ENCODE peak calls at places on chromosomes 11 and 22, in four cellular contexts. U is H1, E is K562, I is HepG2. C is an unnamed sample.
A peak's percentile ranks its signal among the peaks of the same experiment; 100 is the strongest.

GRCh38 chr11:62055970-62056369 is 67.8 kb upstream of the INCENP start:
- DNase-seq in U (no peak), E (no peak), I (no peak), C (no peak)

GRCh38 chr11:115548878-115549528 is 44.8 kb upstream of the CADM1 start:
- DNase-seq in U (peak; percentile 79), E (no peak), I (peak; percentile 95), C (no peak)

GRCh38 chr11:69002743-69003231 is 10.3 kb downstream of the MRGPRF start:
- DNase-seq in U (no peak), E (no peak), I (no peak), C (no peak)

GRCh38 chr11:111531687-111532364 is 8.7 kb upstream of the LAYN start:
- DNase-seq in U (no peak), E (no peak), I (no peak), C (peak; percentile 95)

GRCh38 chr22:50298937-50299656 is 8.3 kb downstream of the PLXNB2 start:
- DNase-seq in U (no peak), E (peak; percentile 31), I (no peak), C (peak; percentile 11)

GRCh38 chr22:28341001-28341400 is 338.6 kb downstream of the TTC28 start:
- DNase-seq in U (no peak), E (no peak), I (no peak), C (peak; percentile 12)

GRCh38 chr11:39236916-39237315 is 2222.5 kb downstream of the LRRC4C start:
- DNase-seq in U (no peak), E (no peak), I (no peak), C (no peak)

GRCh38 chr22:50299724-50300619 is 7.5 kb downstream of the PLXNB2 start:
- DNase-seq in U (peak; percentile 59), E (peak; percentile 24), I (no peak), C (no peak)

GRCh38 chr11:108592591-108593213 is 866 bp downstream of the EXPH5 start:
- DNase-seq in U (no peak), E (peak; percentile 62), I (no peak), C (no peak)

GRCh38 chr11:5364214-5364613 is 12.9 kb downstream of the OR51B6 start:
- DNase-seq in U (no peak), E (no peak), I (no peak), C (peak; percentile 96)

GRCh38 chr11:82988936-82989627 is 82.6 kb downstream of the RAB30 start:
- DNase-seq in U (no peak), E (peak; percentile 47), I (peak; percentile 96), C (peak; percentile 33)

GRCh38 chr11:46649180-46649738 is 31.9 kb downstream of the ATG13 start:
- DNase-seq in U (no peak), E (no peak), I (peak; percentile 37), C (peak; percentile 97)

GRCh38 chr22:35629406-35630234 is 12.5 kb upstream of the MB start:
- DNase-seq in U (peak; percentile 60), E (peak; percentile 26), I (no peak), C (peak; percentile 98)

GRCh38 chr11:126446581-126446980 is 91.1 kb downstream of the ST3GAL4 start:
- DNase-seq in U (no peak), E (no peak), I (no peak), C (no peak)

GRCh38 chr22:38176170-38176741 is 5.4 kb downstream of the PLA2G6 start:
- DNase-seq in U (no peak), E (no peak), I (no peak), C (peak; percentile 98)

GRCh38 chr22:29901354-29901753 is 18.4 kb downstream of the MTMR3 start:
- DNase-seq in U (no peak), E (no peak), I (no peak), C (no peak)

GRCh38 chr11:11842426-11843008 is 745 bp downstream of the USP47 start:
- DNase-seq in U (no peak), E (peak; percentile 18), I (peak; percentile 75), C (peak; percentile 86)

GRCh38 chr11:14357843-14358728 is 897 bp downstream of the RRAS2 start:
- DNase-seq in U (no peak), E (peak; percentile 75), I (peak; percentile 66), C (peak; percentile 54)

GRCh38 chr11:119885067-119885466 is 156.1 kb upstream of the NECTIN1 start:
- DNase-seq in U (no peak), E (no peak), I (no peak), C (no peak)
- TF ChIP-seq MAFK in U (no peak), E (no peak), I (no peak), C (no peak)

GRCh38 chr22:46774456-46775363 is 12.3 kb downstream of the TBC1D22A start:
- DNase-seq in U (no peak), E (no peak), I (no peak), C (no peak)
- H3K9ac ChIP-seq in U (no peak overlapping the region), E (no peak overlapping the region), I (peak overlapping the region; percentile 79), C (no peak overlapping the region)

GRCh38 chr11:65083834-65084597 is at the start of the genes CDCA5 and ZFPL1:
- DNase-seq in U (peak; percentile 70), E (peak; percentile 97), I (peak; percentile 91), C (peak; percentile 94)

GRCh38 chr11:65078151-65078550 is 5.7 kb downstream of the CDCA5 start:
- DNase-seq in U (no peak), E (peak; percentile 66), I (peak; percentile 49), C (peak; percentile 17)

GRCh38 chr11:65083134-65083833 is 556 bp downstream of the CDCA5 start:
- DNase-seq in U (no peak), E (peak; percentile 48), I (no peak), C (no peak)

GRCh38 chr11:65077466-65077865 is 6.4 kb downstream of the CDCA5 start:
- DNase-seq in U (no peak), E (no peak), I (no peak), C (peak; percentile 31)

GRCh38 chr11:65078786-65079342 is 5.0 kb downstream of the CDCA5 start:
- DNase-seq in U (no peak), E (no peak), I (no peak), C (no peak)
- TF ChIP-seq USF2 in U (no peak), E (no peak), I (no peak), C (no peak)

GRCh38 chr11:94314064-94314463 is 9.7 kb downstream of the IZUMO1R start:
- DNase-seq in U (no peak), E (no peak), I (no peak), C (no peak)

GRCh38 chr11:94309757-94310156 is 5.4 kb downstream of the IZUMO1R start:
- DNase-seq in U (no peak), E (no peak), I (no peak), C (no peak)

GRCh38 chr11:94310191-94310875 is 6.0 kb downstream of the IZUMO1R start:
- DNase-seq in U (no peak), E (no peak), I (no peak), C (no peak)

GRCh38 chr11:94312339-94312738 is 8.0 kb downstream of the IZUMO1R start:
- DNase-seq in U (no peak), E (no peak), I (no peak), C (no peak)

GRCh38 chr11:94315664-94316063 is 11.3 kb downstream of the IZUMO1R start:
- DNase-seq in U (no peak), E (no peak), I (no peak), C (peak; percentile 36)
- TF ChIP-seq MAFK in U (no peak), E (no peak), I (no peak), C (no peak)

GRCh38 chr11:34349882-34350281 is 7.9 kb downstream of the ABTB2 start:
- DNase-seq in U (no peak), E (no peak), I (no peak), C (peak; percentile 24)
- H3K9ac ChIP-seq in U (no peak overlapping the region), E (no peak overlapping the region), I (no peak overlapping the region), C (no peak overlapping the region)

GRCh38 chr11:65538232-65538914 is 13.5 kb downstream of the SCYL1 start:
- DNase-seq in U (no peak), E (no peak), I (no peak), C (no peak)

GRCh38 chr11:65537620-65538231 is 12.8 kb downstream of the SCYL1 start:
- DNase-seq in U (no peak), E (no peak), I (no peak), C (no peak)

GRCh38 chr11:65537296-65537597 is 12.4 kb downstream of the SCYL1 start:
- DNase-seq in U (no peak), E (no peak), I (no peak), C (no peak)

GRCh38 chr11:65535102-65535501 is 10.2 kb downstream of the SCYL1 start:
- DNase-seq in U (no peak), E (no peak), I (no peak), C (no peak)

DNA sequence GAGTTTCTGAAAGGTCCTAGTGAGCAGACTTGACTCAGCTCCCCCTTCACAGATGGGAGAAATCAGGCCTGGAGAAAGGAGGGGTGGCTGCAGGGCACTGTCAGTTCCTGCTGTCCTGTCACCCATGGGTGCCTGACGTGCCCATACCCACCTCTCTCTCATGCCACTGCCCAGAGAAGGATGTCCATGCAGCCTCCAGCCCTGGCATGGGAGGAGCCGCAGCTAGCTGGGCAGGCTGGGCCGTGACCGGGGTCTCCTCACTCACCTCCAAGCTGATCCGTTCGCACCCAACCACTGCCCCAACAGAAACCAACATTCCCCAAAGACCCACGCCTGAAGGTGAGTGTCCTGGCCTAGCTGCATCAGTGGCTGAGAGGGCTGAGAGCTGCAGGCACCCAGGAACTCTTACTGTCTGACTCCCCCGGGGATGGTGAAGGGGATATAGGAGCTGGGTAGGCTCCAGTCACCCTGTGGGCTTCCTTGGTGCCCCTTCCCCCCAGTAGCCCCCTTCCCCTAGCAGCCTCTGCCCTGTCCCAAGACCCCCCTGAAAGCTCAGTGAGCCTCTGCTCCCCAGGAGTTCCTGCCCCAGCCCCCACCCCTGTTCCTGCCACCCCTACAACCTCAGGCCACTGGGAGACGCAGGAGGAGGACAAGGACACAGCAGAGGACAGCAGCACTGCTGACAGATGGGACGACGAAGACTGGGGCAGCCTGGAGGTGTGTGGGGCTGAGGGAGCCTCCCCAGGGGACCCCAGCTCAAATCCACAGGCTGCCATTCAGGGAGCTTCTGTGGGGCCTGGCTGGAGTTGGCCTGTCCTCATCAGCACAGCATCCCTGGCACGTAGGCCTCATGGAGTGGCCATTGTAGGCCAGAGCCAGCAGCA is 11.8 kb downstream of the SCYL1 start:
- DNase-seq in U (no peak), E (no peak), I (no peak), C (no peak)
- TF ChIP-seq USF2 in U (no peak), E (no peak), I (no peak), C (no peak)

GRCh38 chr11:67354314-67355022 is 1.1 kb upstream of the POLD4 start:
- DNase-seq in U (no peak), E (peak; percentile 89), I (peak; percentile 97), C (peak; percentile 98)
- TF ChIP-seq MAFK in U (no peak), E (no peak), I (no peak), C (no peak)

C was measured in IMR-90.